ENCODE peak calls at places on chromosomes 11 and 22, in four cellular contexts. One of them, this sample, is unnamed.

GRCh38 chr22:27487600-27488450 is 313.7 kb downstream of the MN1 start:
- DNase-seq in Daoy: peak; percentile 49
- DNase-seq in left ventricle myocardium inferior: no peak
- DNase-seq in effector memory CD8-positive, alpha-beta T cell: no peak
- DNase-seq in this sample: no peak

GRCh38 chr11:100672483-100673038 is 14.5 kb upstream of the ARHGAP42 start:
- DNase-seq in Daoy: no peak
- DNase-seq in left ventricle myocardium inferior: no peak
- DNase-seq in effector memory CD8-positive, alpha-beta T cell: no peak
- DNase-seq in this sample: no peak

GRCh38 chr11:7651700-7652099 is 21.6 kb downstream of the CYB5R2 start:
- DNase-seq in Daoy: no peak
- DNase-seq in left ventricle myocardium inferior: no peak
- DNase-seq in effector memory CD8-positive, alpha-beta T cell: no peak
- DNase-seq in this sample: no peak

GRCh38 chr22:24460418-24461089 is 33.2 kb downstream of the ADORA2A start:
- DNase-seq in Daoy: no peak
- DNase-seq in left ventricle myocardium inferior: no peak
- DNase-seq in effector memory CD8-positive, alpha-beta T cell: no peak
- DNase-seq in this sample: no peak

GRCh38 chr11:111602865-111603632 is 800 bp downstream of the SIK2 start:
- DNase-seq in Daoy: peak; percentile 32
- DNase-seq in left ventricle myocardium inferior: no peak
- DNase-seq in effector memory CD8-positive, alpha-beta T cell: peak; percentile 16
- DNase-seq in this sample: peak; percentile 35

GRCh38 chr11:84234462-84235202 is 948.5 kb upstream of the CCDC90B start:
- DNase-seq in Daoy: no peak
- DNase-seq in left ventricle myocardium inferior: no peak
- DNase-seq in effector memory CD8-positive, alpha-beta T cell: no peak
- DNase-seq in this sample: no peak

GRCh38 chr11:33987975-33988580 is 63.5 kb upstream of the CAPRIN1 start:
- DNase-seq in Daoy: peak; percentile 65
- DNase-seq in left ventricle myocardium inferior: peak; percentile 46
- DNase-seq in effector memory CD8-positive, alpha-beta T cell: peak; percentile 74
- DNase-seq in this sample: peak; percentile 60

GRCh38 chr11:82907376-82907775 is 5.8 kb downstream of the DDIAS start:
- DNase-seq in Daoy: no peak
- DNase-seq in left ventricle myocardium inferior: no peak
- DNase-seq in effector memory CD8-positive, alpha-beta T cell: no peak
- DNase-seq in this sample: no peak

GRCh38 chr11:84333196-84333595 is 1047.0 kb upstream of the CCDC90B start:
- DNase-seq in Daoy: no peak
- DNase-seq in left ventricle myocardium inferior: no peak
- DNase-seq in effector memory CD8-positive, alpha-beta T cell: no peak
- DNase-seq in this sample: no peak

GRCh38 chr11:47254381-47254780 is 3.4 kb upstream of the NR1H3 start:
- DNase-seq in Daoy: no peak
- DNase-seq in left ventricle myocardium inferior: no peak
- DNase-seq in effector memory CD8-positive, alpha-beta T cell: no peak
- DNase-seq in this sample: no peak

GRCh38 chr11:67022961-67023956 is at the start of gene SYT12:
- DNase-seq in Daoy: peak; percentile 32
- DNase-seq in left ventricle myocardium inferior: no peak
- DNase-seq in effector memory CD8-positive, alpha-beta T cell: no peak
- DNase-seq in this sample: no peak

GRCh38 chr22:47388331-47388730 is 625.9 kb downstream of the TBC1D22A start:
- DNase-seq in Daoy: no peak
- DNase-seq in left ventricle myocardium inferior: no peak
- DNase-seq in effector memory CD8-positive, alpha-beta T cell: no peak
- DNase-seq in this sample: no peak

GRCh38 chr22:40603088-40603605 is 33.4 kb downstream of the MRTFA start:
- DNase-seq in Daoy: peak; percentile 63
- DNase-seq in left ventricle myocardium inferior: no peak
- DNase-seq in effector memory CD8-positive, alpha-beta T cell: no peak
- DNase-seq in this sample: no peak

GRCh38 chr11:79312591-79313267 is 128.1 kb downstream of the TENM4 start:
- DNase-seq in Daoy: no peak
- DNase-seq in left ventricle myocardium inferior: no peak
- DNase-seq in effector memory CD8-positive, alpha-beta T cell: no peak
- DNase-seq in this sample: no peak

GRCh38 chr22:28019881-28020861 is 101.1 kb upstream of the PITPNB start:
- DNase-seq in Daoy: peak; percentile 61
- DNase-seq in left ventricle myocardium inferior: peak; percentile 78
- DNase-seq in effector memory CD8-positive, alpha-beta T cell: peak; percentile 54
- DNase-seq in this sample: peak; percentile 21

GRCh38 chr11:57513911-57514537 is 1.5 kb downstream of the SLC43A1 start:
- DNase-seq in Daoy: no peak
- DNase-seq in left ventricle myocardium inferior: peak; percentile 42
- DNase-seq in effector memory CD8-positive, alpha-beta T cell: peak; percentile 16
- DNase-seq in this sample: peak; percentile 9

GRCh38 chr11:23006730-23007129 is 146.5 kb upstream of the CCDC179 start:
- DNase-seq in Daoy: no peak
- DNase-seq in left ventricle myocardium inferior: no peak
- DNase-seq in effector memory CD8-positive, alpha-beta T cell: no peak
- DNase-seq in this sample: no peak

GRCh38 chr11:28461846-28462245 is 353.7 kb downstream of the METTL15 start:
- DNase-seq in Daoy: no peak
- DNase-seq in left ventricle myocardium inferior: no peak
- DNase-seq in effector memory CD8-positive, alpha-beta T cell: no peak
- DNase-seq in this sample: no peak

GRCh38 chr11:60161107-60161506 is 21.8 kb downstream of the MS4A6A start:
- DNase-seq in Daoy: no peak
- DNase-seq in left ventricle myocardium inferior: no peak
- DNase-seq in effector memory CD8-positive, alpha-beta T cell: no peak
- DNase-seq in this sample: no peak

GRCh38 chr11:134576721-134577171 is 164.7 kb upstream of the B3GAT1 start:
- DNase-seq in Daoy: no peak
- DNase-seq in left ventricle myocardium inferior: no peak
- DNase-seq in effector memory CD8-positive, alpha-beta T cell: no peak
- DNase-seq in this sample: no peak

GRCh38 chr11:90113541-90113940 is 20.9 kb upstream of the NAALAD2 start:
- DNase-seq in Daoy: no peak
- DNase-seq in left ventricle myocardium inferior: no peak
- DNase-seq in effector memory CD8-positive, alpha-beta T cell: no peak
- DNase-seq in this sample: no peak

GRCh38 chr11:66850235-66850587 is 6.7 kb upstream of the LRFN4 start:
- DNase-seq in Daoy: no peak
- DNase-seq in left ventricle myocardium inferior: no peak
- DNase-seq in effector memory CD8-positive, alpha-beta T cell: no peak
- DNase-seq in this sample: no peak

GRCh38 chr11:115198301-115198700 is 305.9 kb downstream of the CADM1 start:
- DNase-seq in Daoy: no peak
- DNase-seq in left ventricle myocardium inferior: no peak
- DNase-seq in effector memory CD8-positive, alpha-beta T cell: no peak
- DNase-seq in this sample: no peak

GRCh38 chr22:25656724-25657123 is 85.3 kb upstream of the MYO18B start:
- DNase-seq in Daoy: no peak
- DNase-seq in left ventricle myocardium inferior: no peak
- DNase-seq in effector memory CD8-positive, alpha-beta T cell: no peak
- DNase-seq in this sample: no peak

GRCh38 chr11:11349051-11349450 is 4.0 kb downstream of the CSNK2A3 start:
- DNase-seq in Daoy: no peak
- DNase-seq in left ventricle myocardium inferior: no peak
- DNase-seq in effector memory CD8-positive, alpha-beta T cell: no peak
- DNase-seq in this sample: no peak

GRCh38 chr11:61592176-61592575 is 11.3 kb upstream of the SYT7 start:
- DNase-seq in Daoy: no peak
- DNase-seq in left ventricle myocardium inferior: no peak
- DNase-seq in effector memory CD8-positive, alpha-beta T cell: no peak
- DNase-seq in this sample: no peak

GRCh38 chr11:8683115-8683807 is 669 bp downstream of the RPL27A start:
- DNase-seq in Daoy: no peak
- DNase-seq in left ventricle myocardium inferior: no peak
- DNase-seq in effector memory CD8-positive, alpha-beta T cell: peak; percentile 9
- DNase-seq in this sample: no peak

GRCh38 chr11:44777537-44778199 is 50.9 kb downstream of the TSPAN18 start:
- DNase-seq in Daoy: no peak
- DNase-seq in left ventricle myocardium inferior: no peak
- DNase-seq in effector memory CD8-positive, alpha-beta T cell: no peak
- DNase-seq in this sample: no peak

GRCh38 chr11:12694182-12694531 is 19.9 kb downstream of the TEAD1 start:
- DNase-seq in Daoy: no peak
- DNase-seq in left ventricle myocardium inferior: no peak
- DNase-seq in effector memory CD8-positive, alpha-beta T cell: no peak
- DNase-seq in this sample: no peak

GRCh38 chr11:70352601-70353000 is 45.7 kb upstream of the CTTN start:
- DNase-seq in Daoy: no peak
- DNase-seq in left ventricle myocardium inferior: no peak
- DNase-seq in effector memory CD8-positive, alpha-beta T cell: peak; percentile 6
- DNase-seq in this sample: no peak

GRCh38 chr11:13970986-13971385 is 8.5 kb downstream of the SPON1 start:
- DNase-seq in Daoy: peak; percentile 53
- DNase-seq in left ventricle myocardium inferior: no peak
- DNase-seq in effector memory CD8-positive, alpha-beta T cell: no peak
- DNase-seq in this sample: no peak

GRCh38 chr11:74672956-74673895 is 58.0 kb downstream of the CHRDL2 start:
- DNase-seq in Daoy: peak; percentile 96
- DNase-seq in left ventricle myocardium inferior: peak; percentile 83
- DNase-seq in effector memory CD8-positive, alpha-beta T cell: no peak
- DNase-seq in this sample: no peak

GRCh38 chr22:24423519-24424000 is 3.8 kb upstream of the ADORA2A start:
- DNase-seq in Daoy: peak; percentile 59
- DNase-seq in left ventricle myocardium inferior: peak; percentile 71
- DNase-seq in effector memory CD8-positive, alpha-beta T cell: peak; percentile 62
- DNase-seq in this sample: peak; percentile 42

GRCh38 chr22:33300165-33300564 is 242.0 kb upstream of the SYN3 start:
- DNase-seq in Daoy: no peak
- DNase-seq in left ventricle myocardium inferior: peak; percentile 40
- DNase-seq in effector memory CD8-positive, alpha-beta T cell: no peak
- DNase-seq in this sample: no peak

GRCh38 chr11:68840661-68841653 is 759 bp downstream of the CPT1A start:
- DNase-seq in Daoy: peak; percentile 65
- DNase-seq in left ventricle myocardium inferior: peak; percentile 59
- DNase-seq in effector memory CD8-positive, alpha-beta T cell: peak; percentile 15
- DNase-seq in this sample: peak; percentile 12

GRCh38 chr11:68950268-68950667 is 30.5 kb downstream of the MRGPRD start:
- DNase-seq in Daoy: no peak
- DNase-seq in left ventricle myocardium inferior: no peak
- DNase-seq in effector memory CD8-positive, alpha-beta T cell: no peak
- DNase-seq in this sample: no peak

GRCh38 chr11:85809881-85810280 is 1.1 kb downstream of the SYTL2 start:
- DNase-seq in Daoy: peak; percentile 23
- DNase-seq in left ventricle myocardium inferior: no peak
- DNase-seq in effector memory CD8-positive, alpha-beta T cell: peak; percentile 20
- DNase-seq in this sample: no peak

GRCh38 chr11:33257897-33258630 is 883 bp downstream of the HIPK3 start:
- DNase-seq in Daoy: peak; percentile 81
- DNase-seq in left ventricle myocardium inferior: peak; percentile 91
- DNase-seq in effector memory CD8-positive, alpha-beta T cell: peak; percentile 76
- DNase-seq in this sample: peak; percentile 77